ENCODE peak calls at places on chromosomes 16 and 17, in nine cellular contexts. B is IMR-90, R is Karpas-422, V is mammary epithelial cell, I is fibroblast of lung, W is OCI-LY7, A is GM23338, J is HCT116, O is neural progenitor cell. M is an unnamed sample.

GRCh38 chr17:40310882-40311391 is 2.0 kb downstream of the RARA start:
- DNase-seq in B (no peak), R (no peak), V (no peak), I (no peak), W (no peak), A (no peak), J (no peak), O (peak; percentile 62), M (no peak)

GRCh38 chr17:77679589-77679988 is 278.9 kb upstream of the TNRC6C start:
- DNase-seq in B (no peak), R (no peak), V (no peak), I (no peak), W (no peak), A (no peak), J (no peak), O (no peak), M (no peak)

GRCh38 chr17:39775075-39775474 is 37.3 kb downstream of the GRB7 start:
- DNase-seq in B (no peak), R (no peak), V (no peak), I (no peak), W (peak; percentile 68), A (no peak), J (no peak), O (no peak), M (no peak)

GRCh38 chr17:40298726-40299125 is 10.3 kb upstream of the RARA start:
- DNase-seq in B (peak; percentile 55), R (no peak), V (no peak), I (peak; percentile 75), W (no peak), A (no peak), J (no peak), O (no peak), M (peak; percentile 58)

GRCh38 chr17:2724783-2725164 is 13.2 kb upstream of the CLUH start:
- DNase-seq in B (peak; percentile 26), R (no peak), V (peak; percentile 46), I (peak; percentile 35), W (no peak), A (peak; percentile 88), J (no peak), O (peak; percentile 91), M (peak; percentile 61)

GRCh38 chr17:69478916-69479315 is 64.4 kb downstream of the MAP2K6 start:
- DNase-seq in B (no peak), R (no peak), V (no peak), I (no peak), W (no peak), A (no peak), J (no peak), O (no peak), M (no peak)

GRCh38 chr16:50002190-50002589 is 22.8 kb upstream of the CNEP1R1 start:
- DNase-seq in B (no peak), R (no peak), V (peak; percentile 42), I (no peak), W (no peak), A (no peak), J (no peak), O (no peak), M (no peak)

GRCh38 chr17:72822358-72823023 is 270.0 kb downstream of the SLC39A11 start:
- DNase-seq in B (no peak), R (no peak), V (no peak), I (no peak), W (no peak), A (no peak), J (peak; percentile 32), O (no peak), M (no peak)

GRCh38 chr16:3992297-3993051 is 112.0 kb upstream of the CREBBP start:
- DNase-seq in B (no peak), R (no peak), V (no peak), I (no peak), W (no peak), A (peak; percentile 42), J (no peak), O (peak; percentile 75), M (no peak)

GRCh38 chr17:78472035-78472905 is 93.8 kb downstream of the PGS1 start:
- DNase-seq in B (no peak), R (no peak), V (no peak), I (no peak), W (peak; percentile 20), A (no peak), J (no peak), O (no peak), M (no peak)

GRCh38 chr17:64662774-64663367 is 764 bp upstream of the SMURF2 start:
- DNase-seq in B (no peak), R (no peak), V (no peak), I (no peak), W (peak; percentile 31), A (peak; percentile 91), J (peak; percentile 82), O (no peak), M (no peak)

GRCh38 chr16:12252616-12253015 is 276.1 kb downstream of the SNX29 start:
- DNase-seq in B (no peak), R (no peak), V (no peak), I (no peak), W (peak; percentile 60), A (no peak), J (no peak), O (no peak), M (no peak)

GRCh38 chr17:74071280-74071679 is 132.2 kb upstream of the RPL38 start:
- DNase-seq in B (no peak), R (no peak), V (no peak), I (no peak), W (no peak), A (no peak), J (no peak), O (no peak), M (no peak)

GRCh38 chr16:10870137-10870776 is 6.7 kb upstream of the CIITA start:
- DNase-seq in B (no peak), R (peak; percentile 88), V (no peak), I (no peak), W (peak; percentile 57), A (no peak), J (no peak), O (no peak), M (peak; percentile 13)

GRCh38 chr16:67241008-67241900 is 6.0 kb downstream of the FHOD1 start:
- DNase-seq in B (peak; percentile 92), R (no peak), V (peak; percentile 78), I (peak; percentile 86), W (no peak), A (peak; percentile 36), J (no peak), O (no peak), M (peak; percentile 92)

GRCh38 chr17:38897671-38898290 is 27.6 kb upstream of the LASP1NB start:
- DNase-seq in B (no peak), R (no peak), V (no peak), I (no peak), W (no peak), A (no peak), J (no peak), O (peak; percentile 2), M (no peak)

GRCh38 chr16:56189990-56190902 is 1.0 kb upstream of the GNAO1 start:
- DNase-seq in B (no peak), R (no peak), V (no peak), I (no peak), W (no peak), A (peak; percentile 57), J (no peak), O (peak; percentile 18), M (peak; percentile 13)
- H3K4me2 ChIP-seq in B (peak overlapping the region; percentile 67), R (peak overlapping the region; percentile 64), V (peak overlapping the region; percentile 94), I (peak overlapping the region; percentile 59), W (no peak overlapping the region), A (peak overlapping the region; percentile 94), J (no peak overlapping the region), O (peak overlapping the region; percentile 84), M (peak overlapping the region; percentile 75)

DNA sequence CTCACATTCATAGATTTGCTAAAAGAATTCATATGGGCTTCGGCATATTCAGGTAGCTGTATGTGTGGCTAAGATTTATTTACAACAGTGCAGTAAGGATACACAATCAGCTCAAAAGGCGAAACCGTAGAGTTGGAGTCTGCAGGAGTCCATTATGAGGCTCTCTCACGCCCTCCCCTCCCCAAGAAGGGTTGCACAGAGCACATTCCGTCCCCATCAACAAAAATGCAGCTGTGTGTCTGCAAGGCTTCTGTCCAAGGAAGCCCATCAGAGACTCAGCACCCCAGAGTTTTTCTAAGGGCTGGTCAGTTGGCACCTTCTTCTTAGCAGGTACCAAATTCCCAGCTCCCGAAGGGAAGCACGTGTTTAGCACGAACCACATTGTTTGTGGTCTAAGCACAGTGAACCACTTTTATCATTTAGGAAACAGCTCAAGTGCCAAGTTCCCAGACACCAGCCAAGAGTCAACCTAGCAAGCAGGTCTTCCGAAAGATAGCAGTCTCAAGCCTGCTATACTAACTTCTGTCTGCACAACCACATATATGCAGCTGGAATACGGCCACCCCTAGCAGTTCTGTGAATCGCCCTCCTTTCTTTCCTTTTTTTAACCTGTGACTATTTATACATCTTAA is 28.5 kb upstream of the MEAK7 start:
- DNase-seq in B (no peak), R (no peak), V (no peak), I (peak; percentile 46), W (no peak), A (no peak), J (no peak), O (no peak), M (no peak)
- H3K4me2 ChIP-seq in B (no peak overlapping the region), R (no peak overlapping the region), V (peak overlapping the region; percentile 60), I (peak overlapping the region; percentile 21), W (no peak overlapping the region), A (peak overlapping the region; percentile 15), J (no peak overlapping the region), O (peak overlapping the region; percentile 46), M (peak overlapping the region; percentile 61)

DNA sequence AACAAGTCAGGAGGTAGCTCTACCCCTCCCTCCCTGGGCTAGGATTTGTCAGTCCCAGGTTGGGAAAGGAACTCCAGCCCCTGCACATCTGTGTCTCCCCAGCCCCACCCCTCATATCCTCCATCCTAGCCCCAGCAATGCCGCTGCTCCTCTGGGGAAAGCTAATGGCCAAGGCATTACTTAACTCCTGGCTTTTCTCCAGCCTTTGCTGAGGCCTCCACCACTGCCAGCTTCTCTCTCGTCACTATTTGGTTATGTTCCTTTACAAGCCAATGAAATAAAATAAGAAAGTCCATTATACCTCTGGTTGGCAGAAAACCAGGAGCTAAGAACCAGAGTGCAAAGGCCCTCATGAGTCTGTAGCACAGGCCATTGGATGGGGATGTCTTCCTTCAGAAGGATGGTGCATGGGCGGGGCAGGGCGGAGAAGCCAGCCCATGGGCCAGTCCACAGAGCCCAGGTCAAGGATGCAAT is 171.0 kb downstream of the CCDC182 start:
- DNase-seq in B (peak; percentile 43), R (no peak), V (no peak), I (peak; percentile 62), W (no peak), A (no peak), J (no peak), O (no peak), M (peak; percentile 73)
- H3K4me2 ChIP-seq in B (no peak overlapping the region), R (no peak overlapping the region), V (no peak overlapping the region), I (no peak overlapping the region), W (no peak overlapping the region), A (no peak overlapping the region), J (no peak overlapping the region), O (no peak overlapping the region), M (no peak overlapping the region)

DNA sequence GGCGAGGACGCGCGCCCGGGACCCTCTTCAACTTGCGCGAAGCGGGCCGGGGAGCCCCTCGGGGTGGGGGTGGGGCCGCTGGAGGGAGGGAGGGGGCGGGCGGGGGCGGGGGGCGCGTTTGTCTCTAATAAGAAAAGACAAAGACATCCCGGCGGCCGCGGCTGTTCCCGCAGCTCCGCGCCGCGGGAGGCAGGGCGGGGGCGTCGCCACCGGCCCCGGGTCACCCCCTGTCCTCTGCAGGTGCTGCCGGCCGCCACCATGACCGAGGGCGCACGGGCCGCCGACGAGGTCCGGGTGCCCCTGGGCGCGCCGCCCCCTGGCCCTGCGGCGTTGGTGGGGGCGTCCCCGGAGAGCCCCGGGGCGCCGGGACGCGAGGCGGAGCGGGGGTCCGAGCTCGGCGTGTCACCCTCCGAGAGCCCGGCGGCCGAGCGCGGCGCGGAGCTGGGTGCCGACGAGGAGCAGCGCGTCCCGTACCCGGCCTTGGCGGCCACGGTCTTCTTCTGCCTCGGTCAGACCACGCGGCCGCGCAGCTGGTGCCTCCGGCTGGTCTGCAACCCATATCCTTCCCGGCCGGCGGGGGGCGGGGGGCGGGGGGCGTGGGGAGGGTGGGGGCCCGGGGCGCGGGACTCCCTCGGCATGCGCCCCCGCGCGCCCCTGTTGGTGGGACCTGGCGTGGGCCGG is 714 bp downstream of the CACNA1H start:
- DNase-seq in B (no peak), R (no peak), V (no peak), I (peak; percentile 13), W (no peak), A (no peak), J (no peak), O (peak; percentile 52), M (no peak)
- H3K4me2 ChIP-seq in B (no peak overlapping the region), R (no peak overlapping the region), V (no peak overlapping the region), I (no peak overlapping the region), W (no peak overlapping the region), A (peak overlapping the region; percentile 77), J (peak overlapping the region; percentile 25), O (peak overlapping the region; percentile 95), M (no peak overlapping the region)